ENCODE peak calls at places on chromosomes 11 and 22, in six cellular contexts. N is NB4, D is fibroblast of lung, W is pancreas, I is body of pancreas, E is SK-N-SH. S is an unnamed sample.

GRCh38 chr11:16883179-16883578 is 131.0 kb downstream of the PLEKHA7 start:
- DNase-seq in N (peak; percentile 13), D (no peak), W (no peak), I (peak; percentile 20), E (no peak), S (peak; percentile 57)

GRCh38 chr11:130872102-130872501 is 44.2 kb downstream of the SNX19 start:
- DNase-seq in N (no peak), D (no peak), W (no peak), I (no peak), E (no peak), S (no peak)

GRCh38 chr11:267491-267994 is 10.7 kb upstream of the NLRP6 start:
- DNase-seq in N (peak; percentile 77), D (no peak), W (peak; percentile 51), I (no peak), E (no peak), S (peak; percentile 39)

GRCh38 chr11:92605667-92606066 is 363.8 kb upstream of the MTNR1B start:
- DNase-seq in N (no peak), D (no peak), W (no peak), I (no peak), E (no peak), S (no peak)

GRCh38 chr11:116948375-116948774 is 111.0 kb upstream of the APOA1 start:
- DNase-seq in N (peak; percentile 45), D (peak; percentile 48), W (no peak), I (no peak), E (no peak), S (peak; percentile 37)

GRCh38 chr22:30277547-30278344 is 11.1 kb upstream of the OSM start:
- DNase-seq in N (peak; percentile 85), D (peak; percentile 84), W (no peak), I (peak; percentile 53), E (no peak), S (peak; percentile 54)

GRCh38 chr11:134742956-134743808 is 331.1 kb upstream of the B3GAT1 start:
- DNase-seq in N (no peak), D (no peak), W (no peak), I (no peak), E (no peak), S (no peak)

GRCh38 chr22:33393432-33393831 is 335.3 kb upstream of the SYN3 start:
- DNase-seq in N (no peak), D (no peak), W (no peak), I (no peak), E (no peak), S (no peak)

GRCh38 chr22:35627267-35628041 is 10.3 kb upstream of the MB start:
- DNase-seq in N (peak; percentile 76), D (peak; percentile 89), W (peak; percentile 85), I (peak; percentile 89), E (peak; percentile 68), S (peak; percentile 98)

GRCh38 chr11:14653090-14653489 is 9.5 kb downstream of the PDE3B start:
- DNase-seq in N (no peak), D (no peak), W (no peak), I (no peak), E (no peak), S (no peak)

GRCh38 chr11:113475160-113475761 is at the start of gene DRD2:
- DNase-seq in N (no peak), D (peak; percentile 20), W (no peak), I (no peak), E (peak; percentile 86), S (no peak)

GRCh38 chr11:76087749-76088148 is 118.6 kb downstream of the WNT11 start:
- DNase-seq in N (no peak), D (no peak), W (no peak), I (no peak), E (no peak), S (no peak)

GRCh38 chr11:107276057-107276456 is 181.6 kb downstream of the CWF19L2 start:
- DNase-seq in N (no peak), D (no peak), W (no peak), I (no peak), E (no peak), S (no peak)

GRCh38 chr22:19974935-19975706 is 33.5 kb upstream of the TXNRD2 start:
- DNase-seq in N (peak; percentile 89), D (no peak), W (no peak), I (no peak), E (no peak), S (peak; percentile 82)

GRCh38 chr11:2998073-2998850 is 6.1 kb upstream of the NAP1L4 start:
- DNase-seq in N (no peak), D (no peak), W (peak; percentile 47), I (peak; percentile 94), E (no peak), S (no peak)

GRCh38 chr22:30005213-30005857 is 74.9 kb upstream of the HORMAD2 start:
- DNase-seq in N (peak; percentile 65), D (peak; percentile 43), W (no peak), I (peak; percentile 77), E (peak; percentile 63), S (peak; percentile 49)

GRCh38 chr11:38543951-38544350 is 1945.9 kb upstream of the RAG2 start:
- DNase-seq in N (no peak), D (peak; percentile 20), W (no peak), I (no peak), E (no peak), S (no peak)

GRCh38 chr11:125167954-125168821 is 3.6 kb downstream of the PKNOX2 start:
- DNase-seq in N (peak; percentile 48), D (peak; percentile 93), W (peak; percentile 60), I (peak; percentile 84), E (no peak), S (no peak)

GRCh38 chr11:58039589-58039988 is 8.8 kb downstream of the OR6Q1 start:
- DNase-seq in N (no peak), D (no peak), W (no peak), I (no peak), E (no peak), S (no peak)

GRCh38 chr22:25898707-25899365 is 156.8 kb downstream of the MYO18B start:
- DNase-seq in N (peak; percentile 17), D (no peak), W (no peak), I (no peak), E (no peak), S (no peak)

GRCh38 chr11:34915136-34916013 is 804 bp downstream of the APIP start:
- DNase-seq in N (peak; percentile 40), D (peak; percentile 45), W (no peak), I (no peak), E (no peak), S (no peak)

GRCh38 chr11:42407379-42407778 is 904.4 kb upstream of the API5 start:
- DNase-seq in N (peak; percentile 14), D (peak; percentile 27), W (no peak), I (no peak), E (peak; percentile 25), S (no peak)

GRCh38 chr11:78313181-78313788 is 104.3 kb downstream of the GAB2 start:
- DNase-seq in N (no peak), D (peak; percentile 79), W (no peak), I (peak; percentile 32), E (no peak), S (peak; percentile 9)

GRCh38 chr22:32539631-32540449 is 65.2 kb downstream of the FBXO7 start:
- DNase-seq in N (peak; percentile 19), D (peak; percentile 67), W (no peak), I (no peak), E (no peak), S (peak; percentile 97)

GRCh38 chr11:11810764-11811726 is 30.7 kb upstream of the USP47 start:
- DNase-seq in N (no peak), D (no peak), W (no peak), I (no peak), E (no peak), S (no peak)

GRCh38 chr11:132423266-132423665 is 1052.9 kb downstream of the NTM start:
- DNase-seq in N (no peak), D (no peak), W (no peak), I (no peak), E (no peak), S (no peak)

GRCh38 chr11:63534895-63535461 is 1.6 kb upstream of the PLAAT4 start:
- DNase-seq in N (peak; percentile 21), D (no peak), W (no peak), I (no peak), E (no peak), S (no peak)

GRCh38 chr22:48423481-48423901 is 1404.2 kb downstream of the BRD1 start:
- DNase-seq in N (no peak), D (peak; percentile 62), W (no peak), I (no peak), E (no peak), S (no peak)

GRCh38 chr11:8709002-8709672 is 26.5 kb downstream of the RPL27A start:
- DNase-seq in N (no peak), D (peak; percentile 98), W (no peak), I (peak; percentile 72), E (peak; percentile 87), S (no peak)

GRCh38 chr11:78812513-78813293 is 238.0 kb upstream of the NARS2 start:
- DNase-seq in N (no peak), D (no peak), W (no peak), I (peak; percentile 27), E (no peak), S (no peak)

GRCh38 chr11:3126207-3126865 is 38.8 kb downstream of the OSBPL5 start:
- DNase-seq in N (no peak), D (no peak), W (no peak), I (no peak), E (no peak), S (no peak)

GRCh38 chr22:50257451-50258360 is 3.8 kb downstream of the MAPK12 start:
- DNase-seq in N (no peak), D (no peak), W (no peak), I (no peak), E (no peak), S (no peak)
- H3K4me3 ChIP-seq in N (no peak overlapping the region), D (no peak overlapping the region), W (no peak overlapping the region), I (no peak overlapping the region), E (no peak overlapping the region), S (no peak overlapping the region)

DNA sequence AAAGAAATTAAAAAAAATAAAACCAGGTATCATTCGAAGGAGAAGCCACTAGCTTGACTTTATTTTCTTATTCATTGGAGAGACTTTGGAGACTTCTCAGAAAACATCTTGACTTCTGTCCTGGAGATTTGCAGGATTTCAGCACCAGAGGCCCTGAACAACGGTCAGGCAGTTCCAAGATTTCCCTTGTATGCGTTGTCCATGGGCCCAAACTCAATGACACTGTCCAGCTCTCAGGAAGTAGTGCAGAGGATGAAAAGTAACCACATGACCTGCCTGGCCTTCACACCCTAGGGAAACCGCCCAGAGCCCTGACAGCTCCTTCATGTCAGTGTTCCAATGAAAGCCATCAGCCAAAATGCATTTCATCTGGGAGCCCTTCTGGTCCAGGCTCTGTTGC is 214.2 kb downstream of the BLID start:
- DNase-seq in N (no peak), D (no peak), W (no peak), I (no peak), E (no peak), S (no peak)
- TF ChIP-seq CTCF in N (no peak), D (no peak), W (no peak), I (no peak), E (no peak), S (no peak)

DNA sequence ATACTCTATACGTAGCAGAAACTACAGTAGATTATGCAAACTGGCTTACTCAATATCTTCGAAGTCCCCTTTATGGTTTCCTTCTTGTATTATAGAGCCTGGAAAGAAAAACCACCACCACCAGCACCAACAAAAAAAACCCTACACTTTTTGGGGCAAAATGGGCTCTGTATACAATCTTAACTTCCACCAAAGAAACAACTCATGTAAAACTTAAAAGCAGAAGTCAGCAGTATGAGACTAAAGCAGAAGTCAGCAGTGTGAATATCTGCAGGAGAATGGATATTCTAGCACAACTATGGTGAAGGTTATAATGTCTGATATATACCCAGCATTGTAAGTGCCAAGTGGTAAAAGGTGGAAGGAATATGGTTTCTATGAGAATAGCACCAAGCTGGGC is 252.2 kb downstream of the SBF2 start:
- DNase-seq in N (peak; percentile 76), D (no peak), W (no peak), I (no peak), E (no peak), S (no peak)
- H3K4me3 ChIP-seq in N (peak overlapping the region; percentile 40), D (no peak overlapping the region), W (no peak overlapping the region), I (no peak overlapping the region), E (no peak overlapping the region), S (no peak overlapping the region)

GRCh38 chr22:22593964-22594656 is 35.0 kb upstream of the PRAME start:
- DNase-seq in N (peak; percentile 74), D (peak; percentile 22), W (no peak), I (peak; percentile 40), E (peak; percentile 73), S (peak; percentile 40)
- TF ChIP-seq CTCF in N (peak; percentile 78), D (peak; percentile 74), W (peak; percentile 53), I (peak; percentile 55), E (peak; percentile 78), S (peak; percentile 75)